ENCODE peak calls at places on chromosome 20, in six cellular contexts. C is cardiac muscle cell; B is cerebellum; H is RWPE1; W is NCI-H1105 treated with DMSO at 0.1 percent for 48 hours; P is stimulated activated naive B cell treated with anti-CD40 and anti-IgM and Interleukin-4, amounts not matched to agents 10 μg/mL and 1 μg/mL and 100 μg/mL, for 72 hours. T is an unnamed sample.

GRCh38 chr20:3101737-3102574 is 17.4 kb upstream of the AVP start:
- DNase-seq in C (no peak), B (no peak), H (no peak), W (no peak), P (peak; percentile 55), T (no peak)

GRCh38 chr20:22475662-22476061 is 108.7 kb downstream of the FOXA2 start:
- DNase-seq in C (no peak), B (no peak), H (no peak), W (no peak), P (no peak), T (no peak)

GRCh38 chr20:9506964-9507369 is 7.4 kb upstream of the LAMP5 start:
- DNase-seq in C (no peak), B (peak; percentile 10), H (no peak), W (no peak), P (no peak), T (no peak)

GRCh38 chr20:22946594-22946993 is 88.5 kb upstream of the SSTR4 start:
- DNase-seq in C (peak; percentile 39), B (no peak), H (no peak), W (no peak), P (no peak), T (no peak)

GRCh38 chr20:684676-685319 is 9.2 kb upstream of the SCRT2 start:
- DNase-seq in C (no peak), B (no peak), H (no peak), W (no peak), P (no peak), T (no peak)

GRCh38 chr20:58340853-58341252 is 31.3 kb downstream of the RAB22A start:
- DNase-seq in C (no peak), B (no peak), H (no peak), W (no peak), P (no peak), T (no peak)

GRCh38 chr20:19974621-19975435 is 42.3 kb upstream of the NAA20 start:
- DNase-seq in C (peak; percentile 94), B (peak; percentile 59), H (peak; percentile 95), W (peak; percentile 71), P (no peak), T (no peak)

GRCh38 chr20:47501117-47501482 is 587 bp upstream of the NCOA3 start:
- DNase-seq in C (no peak), B (peak; percentile 22), H (no peak), W (no peak), P (no peak), T (no peak)

T was measured in dermis microvascular lymphatic vessel endothelial cell.